ENCODE peak calls at places on chromosomes 12 and 14, in five cellular contexts. N is K562, H is SK-N-SH, L is GM12878, R is HepG2. V is an unnamed sample.

GRCh38 chr12:98895086-98895651 is 250.1 kb downstream of the APAF1 start:
- DNase-seq in N (no peak), H (peak), L (no peak), R (no peak), V (peak)

GRCh38 chr14:97948841-97949240 is 1151.7 kb downstream of the VRK1 start:
- DNase-seq in N (no peak), H (no peak), L (no peak), R (no peak), V (no peak)

GRCh38 chr12:5912011-5912410 is 33.0 kb downstream of the ANO2 start:
- DNase-seq in N (no peak), H (no peak), L (no peak), R (no peak), V (no peak)

GRCh38 chr14:94994245-94994644 is 163.1 kb downstream of the DICER1 start:
- DNase-seq in N (no peak), H (no peak), L (no peak), R (no peak), V (no peak)

GRCh38 chr12:131223171-131223761 is 269.6 kb downstream of the ADGRD1 start:
- DNase-seq in N (no peak), H (no peak), L (no peak), R (no peak), V (no peak)

GRCh38 chr12:10753066-10753465 is 29.9 kb upstream of the YBX3 start:
- DNase-seq in N (no peak), H (no peak), L (no peak), R (no peak), V (no peak)

GRCh38 chr14:88987516-88987915 is 163.1 kb downstream of the TTC8 start:
- DNase-seq in N (no peak), H (no peak), L (no peak), R (no peak), V (no peak)

GRCh38 chr14:65878586-65878985 is 466.1 kb downstream of the FUT8 start:
- DNase-seq in N (no peak), H (no peak), L (no peak), R (no peak), V (no peak)

GRCh38 chr12:60337865-60338549 is 742.2 kb downstream of the SLC16A7 start:
- DNase-seq in N (no peak), H (no peak), L (no peak), R (no peak), V (no peak)

GRCh38 chr14:20413785-20414117 is 450 bp upstream of the TEP1 start:
- DNase-seq in N (peak), H (no peak), L (no peak), R (no peak), V (no peak)

GRCh38 chr12:561908-562593 is 101.2 kb downstream of the NINJ2 start:
- DNase-seq in N (peak), H (peak), L (no peak), R (no peak), V (no peak)

GRCh38 chr12:17381211-17381610 is 708.8 kb downstream of the RERGL start:
- DNase-seq in N (no peak), H (no peak), L (no peak), R (no peak), V (no peak)

GRCh38 chr12:106302401-106303201 is at the start of gene TCP11L2:
- DNase-seq in N (peak), H (peak), L (no peak), R (peak), V (peak)
- TF ChIP-seq FOXM1 in N (peak), H (no peak), L (no peak), R (no peak), V (peak)

GRCh38 chr14:40386433-40386832 is 954.2 kb upstream of the FBXO33 start:
- DNase-seq in N (no peak), H (no peak), L (no peak), R (no peak), V (no peak)
- TF ChIP-seq FOXM1 in N (no peak), H (no peak), L (no peak), R (no peak), V (no peak)

GRCh38 chr12:1815108-1815507 is 5.3 kb upstream of the LRTM2 start:
- DNase-seq in N (no peak), H (no peak), L (no peak), R (no peak), V (no peak)

GRCh38 chr12:1811948-1812291 is 8.4 kb upstream of the LRTM2 start:
- DNase-seq in N (no peak), H (no peak), L (no peak), R (no peak), V (no peak)

GRCh38 chr12:1815814-1816729 is 4.3 kb upstream of the LRTM2 start:
- DNase-seq in N (no peak), H (peak), L (no peak), R (peak), V (no peak)

GRCh38 chr12:1812650-1813302 is 7.6 kb upstream of the LRTM2 start:
- DNase-seq in N (peak), H (no peak), L (no peak), R (peak), V (no peak)

GRCh38 chr12:1814266-1814665 is 6.1 kb upstream of the LRTM2 start:
- DNase-seq in N (no peak), H (no peak), L (no peak), R (no peak), V (no peak)
- TF ChIP-seq FOXM1 in N (no peak), H (no peak), L (no peak), R (no peak), V (no peak)

DNA sequence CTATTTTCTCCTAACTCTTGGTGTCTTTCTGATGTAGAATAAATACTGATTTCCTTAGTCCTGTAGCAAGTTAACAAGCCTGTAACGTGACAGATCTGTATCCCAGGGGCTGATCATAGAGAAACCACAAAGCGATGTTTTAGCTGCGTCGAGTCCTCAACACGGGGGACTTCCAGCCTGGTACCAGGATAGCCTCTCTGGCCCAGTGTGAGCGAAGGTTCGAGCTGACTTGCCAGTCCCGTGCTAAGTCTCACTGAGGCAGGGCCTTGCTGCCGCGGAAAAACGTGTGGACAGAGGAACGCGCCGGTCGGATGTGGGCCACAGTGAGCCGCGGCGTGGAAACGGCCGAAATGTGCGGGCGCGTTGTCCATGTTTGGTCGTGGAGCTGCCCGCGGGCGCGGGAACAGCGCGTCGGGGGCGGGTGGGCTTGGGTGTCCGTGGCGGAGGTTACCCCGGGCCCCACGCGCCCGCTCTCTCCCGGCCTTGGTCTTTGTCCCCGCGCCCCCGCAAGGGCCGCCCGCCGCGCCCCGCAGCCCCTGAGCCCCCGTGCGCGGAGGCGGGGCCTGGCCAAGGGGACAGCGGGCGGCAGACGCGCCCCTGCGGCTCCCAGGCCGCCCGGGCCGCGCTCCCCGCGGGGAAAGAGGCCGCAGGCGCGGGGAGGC is 531 bp upstream of the EML1 start:
- DNase-seq in N (no peak), H (no peak), L (no peak), R (no peak), V (no peak)
- TF ChIP-seq FOXM1 in N (no peak), H (no peak), L (no peak), R (no peak), V (no peak)